ENCODE peak calls at places on chromosomes 12 and 14, in five cellular contexts. E is substantia nigra, F is pons, Q is GOT3, B is NCI-H187 treated with DMSO at 0.1 percent for 48 hours. D is an unnamed sample.

GRCh38 chr12:90936230-90937005 is 18.6 kb downstream of the CCER1 start:
- DNase-seq in B (no peak), Q (no peak), F (no peak), E (no peak), D (no peak)

GRCh38 chr12:2944401-2945047 is 14.7 kb upstream of the TEAD4 start:
- DNase-seq in Q (no peak), B (no peak), F (peak; percentile 14), E (no peak), D (no peak)

GRCh38 chr14:92135269-92135668 is 13.5 kb downstream of the CPSF2 start:
- DNase-seq in F (peak; percentile 27), B (no peak), E (no peak), Q (no peak), D (no peak)

GRCh38 chr12:9906888-9907287 is 25.3 kb downstream of the CLEC2A start:
- DNase-seq in Q (no peak), E (no peak), F (no peak), B (no peak), D (no peak)

GRCh38 chr12:38711055-38711454 is 194.3 kb downstream of the CPNE8 start:
- DNase-seq in F (no peak), B (no peak), Q (no peak), E (no peak), D (no peak)

GRCh38 chr14:105168979-105169507 is 467 bp upstream of the JAG2 start:
- DNase-seq in E (no peak), F (no peak), Q (no peak), B (no peak), D (no peak)

GRCh38 chr14:36520601-36521525 is 831 bp upstream of the NKX2-1 start:
- DNase-seq in Q (no peak), B (no peak), F (no peak), E (no peak), D (peak; percentile 23)

GRCh38 chr14:86501611-86502010 is 971.7 kb downstream of the FLRT2 start:
- DNase-seq in F (no peak), B (no peak), Q (no peak), E (no peak), D (no peak)

GRCh38 chr14:23663711-23664110 is 27.5 kb downstream of the DHRS2 start:
- DNase-seq in E (no peak), B (no peak), Q (no peak), F (no peak), D (no peak)

GRCh38 chr12:49823350-49823749 is 4.9 kb downstream of the NCKAP5L start:
- DNase-seq in Q (no peak), E (no peak), B (no peak), F (no peak), D (no peak)

GRCh38 chr12:109715310-109716091 is 1.9 kb downstream of the FAM222A start:
- DNase-seq in B (no peak), E (no peak), Q (no peak), F (peak; percentile 67), D (no peak)

GRCh38 chr12:490260-490659 is 30.5 kb downstream of the B4GALNT3 start:
- DNase-seq in F (no peak), B (no peak), E (no peak), Q (no peak), D (no peak)

GRCh38 chr14:80955434-80955939 is at the start of gene TSHR:
- DNase-seq in E (peak; percentile 10), F (no peak), B (no peak), Q (no peak), D (no peak)

GRCh38 chr12:130761537-130762318 is 45.6 kb upstream of the RIMBP2 start:
- DNase-seq in B (no peak), Q (no peak), E (no peak), F (peak; percentile 45), D (peak; percentile 34)

GRCh38 chr14:58772061-58772604 is 134.4 kb downstream of the DACT1 start:
- DNase-seq in Q (no peak), B (no peak), E (no peak), F (no peak), D (no peak)

GRCh38 chr12:118980407-118981014 is 830 bp upstream of the SRRM4 start:
- DNase-seq in F (no peak), B (no peak), E (no peak), Q (no peak), D (no peak)

GRCh38 chr14:74604896-74605295 is 7.1 kb downstream of the LTBP2 start:
- DNase-seq in Q (no peak), F (no peak), B (no peak), E (no peak), D (no peak)

GRCh38 chr12:92175961-92176360 is 30.3 kb upstream of the BTG1 start:
- DNase-seq in Q (no peak), B (no peak), F (no peak), E (no peak), D (no peak)

D was measured in foreskin melanocyte.